ENCODE peak calls at places on chromosome 2, in seven cellular contexts. Z is upper lobe of left lung, X is AG10803, S is brain microvascular endothelial cell, J is kidney epithelial cell, B is fibroblast of villous mesenchyme, K is astrocyte of the spinal cord. H is an unnamed sample.

GRCh38 chr2:236663671-236664101 is 94.1 kb downstream of the ACKR3 start:
- DNase-seq in K (peak; percentile 67), B (peak; percentile 42), J (no peak), Z (no peak), X (peak; percentile 94), S (peak; percentile 43), H (peak; percentile 78)

GRCh38 chr2:82215212-82215611 is 1910.7 kb upstream of the LRRTM1 start:
- DNase-seq in X (no peak), K (no peak), Z (no peak), S (no peak), B (no peak), J (no peak), H (no peak)

GRCh38 chr2:69190743-69191425 is 177.9 kb downstream of the ANTXR1 start:
- DNase-seq in X (peak; percentile 59), B (peak; percentile 56), S (no peak), Z (no peak), J (no peak), K (no peak), H (no peak)

GRCh38 chr2:102268529-102269524 is 42.5 kb upstream of the IL1RL1 start:
- DNase-seq in J (peak; percentile 14), S (no peak), X (peak; percentile 94), K (peak; percentile 49), B (peak; percentile 92), Z (no peak), H (no peak)

GRCh38 chr2:189515264-189515663 is 65.3 kb downstream of the SLC40A1 start:
- DNase-seq in K (peak; percentile 37), J (no peak), S (peak; percentile 11), B (peak; percentile 80), X (peak; percentile 78), Z (no peak), H (no peak)

GRCh38 chr2:236167297-236168109 is 683 bp downstream of the GBX2 start:
- DNase-seq in X (peak; percentile 49), J (no peak), K (peak; percentile 55), Z (no peak), S (no peak), B (peak; percentile 59), H (no peak)

GRCh38 chr2:9663008-9663879 is 32.4 kb upstream of the YWHAQ start:
- DNase-seq in J (no peak), S (no peak), Z (no peak), B (no peak), X (no peak), K (no peak), H (no peak)

GRCh38 chr2:10225291-10226031 is 77.2 kb upstream of the HPCAL1 start:
- DNase-seq in S (no peak), Z (no peak), K (no peak), J (no peak), X (no peak), B (no peak), H (no peak)

DNA sequence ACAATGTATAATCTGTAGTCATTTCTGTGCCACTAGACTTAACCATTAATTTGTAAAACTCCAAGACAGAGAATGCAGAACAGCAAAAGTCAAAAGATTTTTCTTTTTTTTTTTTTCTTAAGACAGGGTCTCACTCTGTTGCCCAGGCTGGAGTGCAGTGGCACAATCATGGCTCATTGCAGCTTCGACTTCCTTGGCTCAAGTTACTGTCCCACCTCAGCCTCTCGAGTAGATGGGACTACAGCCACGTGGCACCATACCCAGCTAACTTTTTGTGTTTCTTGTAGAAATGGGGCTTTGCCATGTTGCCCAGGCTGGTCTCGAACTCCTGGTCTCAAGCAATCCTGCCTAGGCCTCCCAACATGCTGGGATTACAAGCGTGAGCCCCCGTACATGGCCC is 80.1 kb downstream of the TLK1 start:
- DNase-seq in J (no peak), Z (no peak), B (no peak), X (no peak), S (no peak), K (no peak), H (no peak)
- H3K4me3 ChIP-seq in J (no peak overlapping the region), Z (no peak overlapping the region), B (no peak overlapping the region), X (no peak overlapping the region), S (no peak overlapping the region), K (no peak overlapping the region), H (no peak overlapping the region)

DNA sequence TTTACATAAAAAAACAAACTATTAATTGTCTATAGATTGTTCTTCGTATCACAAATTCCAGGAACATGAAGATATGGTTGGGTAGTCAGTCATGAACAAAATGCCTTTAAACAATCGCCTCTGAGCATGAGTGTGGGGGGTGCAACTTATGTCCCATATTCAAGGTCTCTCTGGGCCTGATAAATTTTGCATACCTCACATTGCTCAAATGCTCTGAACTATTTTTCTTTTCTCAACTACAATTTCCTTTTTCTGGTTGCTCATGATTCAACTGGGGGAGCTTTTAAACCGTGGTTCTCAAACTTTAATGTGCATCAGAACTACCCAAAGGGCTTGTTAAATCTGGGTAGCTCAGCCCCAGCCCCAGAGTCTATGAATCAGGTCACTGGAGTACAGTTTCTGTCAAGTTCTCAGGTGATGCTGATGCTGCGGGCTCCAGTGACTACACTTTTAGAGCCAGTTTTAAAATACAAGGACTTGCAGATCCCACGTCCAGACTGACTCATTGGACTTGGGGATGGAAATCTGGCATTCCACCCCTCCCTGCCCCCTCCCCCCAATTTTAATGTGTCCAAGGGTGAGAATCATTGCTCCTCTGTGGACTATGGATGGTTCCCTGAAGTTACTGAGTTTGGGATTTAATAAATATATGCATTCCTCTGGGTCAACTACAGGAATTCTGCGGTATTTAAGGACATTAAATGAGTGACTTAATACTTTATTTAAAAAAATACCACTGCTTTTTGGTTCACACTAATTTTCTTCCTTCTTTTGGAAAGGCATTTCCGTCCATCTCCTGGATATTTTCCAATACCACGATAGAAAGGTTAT is 1.5 kb upstream of the GPD2 start:
- DNase-seq in B (no peak), Z (no peak), K (peak; percentile 35), J (no peak), S (peak; percentile 51), X (peak; percentile 31), H (no peak)
- H3K4me3 ChIP-seq in B (no peak overlapping the region), Z (peak overlapping the region; percentile 63), K (no peak overlapping the region), J (no peak overlapping the region), S (no peak overlapping the region), X (peak overlapping the region; percentile 77), H (no peak overlapping the region)

GRCh38 chr2:202169131-202169530 is 69.3 kb downstream of the SUMO1 start:
- DNase-seq in J (no peak), X (no peak), B (no peak), K (no peak), Z (no peak), S (no peak), H (no peak)

GRCh38 chr2:202169826-202170424 is 68.5 kb downstream of the SUMO1 start:
- DNase-seq in S (no peak), J (no peak), B (no peak), Z (no peak), X (no peak), K (no peak), H (no peak)

GRCh38 chr2:202172439-202173191 is 65.8 kb downstream of the SUMO1 start:
- DNase-seq in S (no peak), B (peak; percentile 47), J (no peak), X (no peak), Z (peak; percentile 30), K (no peak), H (no peak)

GRCh38 chr2:202165945-202166344 is 72.5 kb downstream of the SUMO1 start:
- DNase-seq in J (no peak), B (no peak), K (no peak), Z (no peak), X (peak; percentile 85), S (no peak), H (no peak)

DNA sequence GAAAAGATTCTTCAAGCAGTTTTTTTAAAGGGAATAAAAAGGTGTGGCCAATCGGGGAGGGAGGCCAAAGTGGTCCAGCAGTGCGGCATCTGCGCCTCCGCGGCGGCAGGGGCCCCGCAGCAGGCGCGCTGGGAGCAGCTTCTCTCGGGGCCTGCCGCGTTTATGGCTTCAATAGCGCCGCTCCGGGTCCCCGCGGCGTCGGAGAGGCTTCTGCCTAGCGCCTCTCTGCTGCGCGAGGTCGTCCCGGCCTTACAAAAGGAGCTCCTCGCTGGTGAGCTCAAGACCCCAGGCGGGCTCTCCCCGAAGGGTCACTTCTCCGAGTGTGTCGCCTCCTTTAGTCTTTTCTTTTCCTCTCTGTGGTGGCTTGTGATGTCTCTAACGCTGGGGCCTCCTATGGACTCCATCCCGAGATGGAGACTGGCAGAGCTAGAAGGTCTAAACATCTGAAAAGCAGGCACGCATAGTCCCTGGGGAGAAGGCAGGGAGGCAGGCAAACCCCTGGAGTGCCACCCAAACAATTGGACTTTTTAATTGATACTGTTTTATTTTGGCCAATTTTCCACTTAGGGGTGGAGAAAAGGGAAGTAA is 67.1 kb downstream of the SUMO1 start:
- DNase-seq in B (no peak), K (peak; percentile 38), X (no peak), Z (no peak), S (no peak), J (no peak), H (no peak)
- H3K4me3 ChIP-seq in B (no peak overlapping the region), K (no peak overlapping the region), X (peak overlapping the region; percentile 30), Z (peak overlapping the region; percentile 25), S (peak overlapping the region; percentile 46), J (peak overlapping the region; percentile 3), H (peak overlapping the region; percentile 17)

GRCh38 chr2:74373985-74374384 is 6.1 kb downstream of the DCTN1 start:
- DNase-seq in Z (no peak), J (no peak), X (no peak), B (no peak), S (no peak), K (no peak), H (no peak)
- H3K4me3 ChIP-seq in Z (peak overlapping the region; percentile 24), J (peak overlapping the region; percentile 46), X (no peak overlapping the region), B (peak overlapping the region; percentile 46), S (peak overlapping the region; percentile 41), K (peak overlapping the region; percentile 38), H (peak overlapping the region; percentile 40)

DNA sequence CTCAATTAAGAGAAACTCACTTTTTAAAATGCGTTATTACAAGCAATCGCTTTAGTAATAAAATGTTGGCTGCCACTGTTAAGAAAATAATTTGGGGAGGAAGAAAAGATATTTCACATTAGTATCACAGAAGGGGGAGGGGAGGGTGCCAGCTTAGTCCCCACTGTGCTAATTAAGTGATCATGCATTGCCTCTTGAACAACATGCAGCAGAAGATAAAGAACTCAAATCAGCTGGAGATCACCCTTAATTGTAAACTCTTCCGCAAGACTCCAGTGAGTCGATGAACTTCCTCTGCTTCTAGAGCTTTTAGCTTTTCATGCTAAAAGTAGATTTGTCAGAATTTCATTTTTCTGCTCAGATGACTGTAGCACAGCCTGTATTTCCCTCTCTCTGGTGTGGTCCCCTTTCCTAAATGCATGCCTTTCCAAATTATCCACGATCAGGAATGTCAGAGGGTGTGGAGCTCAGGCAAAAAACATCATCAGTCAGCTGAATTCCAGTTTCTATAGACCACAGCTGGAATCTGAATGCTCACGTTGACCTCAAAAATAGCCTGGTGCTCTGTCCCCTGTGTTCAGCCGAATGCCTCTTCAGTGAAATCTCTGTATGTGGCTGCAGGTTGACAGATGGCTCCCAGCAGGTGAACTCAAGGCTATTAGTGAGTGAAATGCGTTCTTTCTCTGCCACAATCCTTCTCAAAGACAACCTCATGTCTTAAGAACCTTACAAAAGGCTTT is 156.8 kb upstream of the UNC80 start:
- DNase-seq in K (peak; percentile 15), Z (no peak), J (no peak), S (no peak), B (no peak), X (no peak), H (no peak)
- H3K4me3 ChIP-seq in K (no peak overlapping the region), Z (no peak overlapping the region), J (no peak overlapping the region), S (no peak overlapping the region), B (no peak overlapping the region), X (no peak overlapping the region), H (no peak overlapping the region)

GRCh38 chr2:172082944-172083718 is 2.2 kb upstream of the DLX1 start:
- DNase-seq in Z (no peak), B (no peak), K (no peak), S (no peak), J (no peak), X (no peak), H (no peak)
- H3K4me3 ChIP-seq in Z (no peak overlapping the region), B (no peak overlapping the region), K (no peak overlapping the region), S (peak overlapping the region; percentile 17), J (no peak overlapping the region), X (peak overlapping the region; percentile 67), H (peak overlapping the region; percentile 31)

GRCh38 chr2:40282428-40282827 is 169.5 kb downstream of the SLC8A1 start:
- DNase-seq in J (no peak), S (peak; percentile 76), K (no peak), B (peak; percentile 64), Z (no peak), X (peak; percentile 59), H (peak; percentile 45)
- H3K4me3 ChIP-seq in J (no peak overlapping the region), S (peak overlapping the region; percentile 20), K (peak overlapping the region; percentile 0), B (peak overlapping the region; percentile 46), Z (peak overlapping the region; percentile 13), X (no peak overlapping the region), H (peak overlapping the region; percentile 12)

H was measured in skeletal muscle cell.